ENCODE peak calls at places on chromosomes 5 and 9, in ten cellular contexts. R is astrocyte of the hippocampus; O is stimulated activated CD8-positive, alpha-beta memory T cell treated with anti-CD3 and anti-CD28 coated beads, Interleukin-7, amount 100 ng/mL, for 4 hours; E is NCI-H524 treated with DMSO at 0.1 percent for 48 hours; D is natural killer cell; N is nucleus accumbens; M is neural crest cell; V is SIG-M5; K is activated CD8-positive, alpha-beta memory T cell treated with anti-CD3 and anti-CD28 coated beads, Interleukin-2, amount 50 U/mL, for 48 hours; Y is HFFc6. S is an unnamed sample.

GRCh38 chr9:130128251-130128650 is 44.0 kb upstream of the NCS1 start:
- DNase-seq in N (no peak), E (no peak), Y (no peak), V (peak; percentile 39), K (peak; percentile 81), R (peak; percentile 35), D (peak; percentile 72), O (peak; percentile 69), M (no peak), S (no peak)

GRCh38 chr5:97874491-97874890 is 691.4 kb upstream of the RIOK2 start:
- DNase-seq in E (no peak), O (no peak), D (no peak), Y (peak; percentile 6), N (no peak), K (no peak), V (no peak), M (no peak), R (no peak), S (no peak)

GRCh38 chr9:129776938-129777768 is 24.3 kb upstream of the PTGES start:
- DNase-seq in Y (peak; percentile 98), K (peak; percentile 84), E (no peak), M (peak; percentile 48), V (peak; percentile 81), O (peak; percentile 47), R (peak; percentile 99), D (peak; percentile 62), N (peak; percentile 44), S (peak; percentile 64)

GRCh38 chr5:113789769-113790168 is 276.3 kb downstream of the YTHDC2 start:
- DNase-seq in R (no peak), V (no peak), M (no peak), K (no peak), E (no peak), N (no peak), O (no peak), D (no peak), Y (no peak), S (no peak)

GRCh38 chr9:33331411-33331891 is 41.1 kb downstream of the NFX1 start:
- DNase-seq in V (no peak), O (no peak), R (no peak), D (no peak), Y (no peak), M (no peak), K (no peak), E (no peak), N (no peak), S (no peak)

GRCh38 chr5:113038714-113039113 is 62.1 kb downstream of the DCP2 start:
- DNase-seq in Y (no peak), R (peak; percentile 59), V (no peak), D (no peak), K (no peak), M (no peak), N (no peak), E (peak; percentile 55), O (no peak), S (no peak)

GRCh38 chr9:138098116-138098907 is 220.7 kb downstream of the CACNA1B start:
- DNase-seq in R (no peak), Y (no peak), N (no peak), K (peak; percentile 39), D (peak; percentile 6), V (no peak), E (no peak), M (no peak), O (no peak), S (no peak)

GRCh38 chr5:65382582-65382981 is 99.1 kb downstream of the ADAMTS6 start:
- DNase-seq in O (no peak), M (no peak), K (no peak), Y (no peak), R (no peak), N (no peak), D (no peak), E (no peak), V (no peak), S (no peak)

GRCh38 chr5:149435015-149435376 is 55.9 kb upstream of the IL17B start:
- DNase-seq in O (no peak), D (no peak), N (no peak), Y (no peak), K (no peak), E (no peak), M (no peak), V (no peak), R (no peak), S (no peak)

GRCh38 chr9:13942695-13943094 is 371.2 kb downstream of the NFIB start:
- DNase-seq in M (no peak), E (no peak), R (peak; percentile 86), N (peak; percentile 31), V (no peak), K (no peak), D (no peak), O (no peak), Y (peak; percentile 94), S (no peak)

GRCh38 chr5:160486573-160486972 is 64.9 kb downstream of the PTTG1 start:
- DNase-seq in V (no peak), R (no peak), Y (no peak), E (no peak), K (no peak), O (peak; percentile 37), N (no peak), D (no peak), M (no peak), S (no peak)

GRCh38 chr9:15231788-15232635 is 75.0 kb downstream of the TTC39B start:
- DNase-seq in E (no peak), K (no peak), R (no peak), N (no peak), M (peak; percentile 8), D (no peak), V (no peak), Y (no peak), O (no peak), S (peak; percentile 51)

GRCh38 chr9:4967521-4967920 is 17.6 kb upstream of the JAK2 start:
- DNase-seq in R (no peak), E (no peak), O (no peak), K (no peak), V (no peak), Y (no peak), D (no peak), N (no peak), M (no peak), S (no peak)

GRCh38 chr9:136952354-136952855 is 332 bp downstream of the LCN12 start:
- DNase-seq in Y (no peak), M (no peak), O (no peak), V (no peak), D (no peak), R (no peak), K (no peak), N (peak; percentile 48), E (no peak), S (no peak)

GRCh38 chr9:84993105-84993504 is 323.6 kb downstream of the NTRK2 start:
- DNase-seq in M (no peak), D (no peak), E (no peak), K (no peak), R (peak; percentile 23), N (no peak), O (no peak), V (no peak), Y (no peak), S (no peak)

GRCh38 chr5:131265318-131265803 is 1.5 kb downstream of the CDC42SE2 start:
- DNase-seq in D (no peak), Y (no peak), K (no peak), M (no peak), R (peak; percentile 17), E (no peak), N (no peak), V (peak; percentile 54), O (no peak), S (no peak)